ENCODE peak calls at places on chromosomes 16 and 17, in nine cellular contexts. One of them, this sample, is unnamed.

GRCh38 chr17:33981713-33982601 is 273.1 kb upstream of the CCL2 start:
- DNase-seq in uterus: no peak
- DNase-seq in astrocyte of the spinal cord: no peak
- DNase-seq in left ventricle myocardium inferior: no peak
- DNase-seq in body of pancreas: peak; percentile 27
- DNase-seq in adrenal gland: no peak
- DNase-seq in tibial artery: no peak
- DNase-seq in A549: no peak
- DNase-seq in lower leg skin: no peak
- DNase-seq in this sample: no peak

GRCh38 chr16:79677799-79678525 is 77.4 kb upstream of the MAF start:
- DNase-seq in A549: no peak
- DNase-seq in astrocyte of the spinal cord: peak; percentile 15
- DNase-seq in left ventricle myocardium inferior: no peak
- DNase-seq in tibial artery: no peak
- DNase-seq in uterus: no peak
- DNase-seq in lower leg skin: no peak
- DNase-seq in body of pancreas: no peak
- DNase-seq in adrenal gland: no peak
- DNase-seq in this sample: no peak

GRCh38 chr17:7873051-7873450 is 15.2 kb downstream of the CYB5D1 start:
- DNase-seq in left ventricle myocardium inferior: no peak
- DNase-seq in A549: no peak
- DNase-seq in tibial artery: no peak
- DNase-seq in uterus: no peak
- DNase-seq in astrocyte of the spinal cord: no peak
- DNase-seq in adrenal gland: no peak
- DNase-seq in body of pancreas: no peak
- DNase-seq in lower leg skin: no peak
- DNase-seq in this sample: no peak

GRCh38 chr16:73813523-73813922 is 483.1 kb upstream of the PSMD7 start:
- DNase-seq in left ventricle myocardium inferior: no peak
- DNase-seq in astrocyte of the spinal cord: no peak
- DNase-seq in body of pancreas: no peak
- DNase-seq in A549: no peak
- DNase-seq in uterus: no peak
- DNase-seq in lower leg skin: no peak
- DNase-seq in adrenal gland: no peak
- DNase-seq in tibial artery: no peak
- DNase-seq in this sample: no peak

GRCh38 chr17:63995626-63996025 is 2.5 kb upstream of the PRR29 start:
- DNase-seq in A549: no peak
- DNase-seq in uterus: peak; percentile 2
- DNase-seq in tibial artery: no peak
- DNase-seq in body of pancreas: no peak
- DNase-seq in lower leg skin: no peak
- DNase-seq in adrenal gland: no peak
- DNase-seq in astrocyte of the spinal cord: no peak
- DNase-seq in left ventricle myocardium inferior: peak; percentile 3
- DNase-seq in this sample: no peak

GRCh38 chr17:48261297-48261880 is 153.8 kb downstream of the SNX11 start:
- DNase-seq in tibial artery: no peak
- DNase-seq in body of pancreas: no peak
- DNase-seq in left ventricle myocardium inferior: no peak
- DNase-seq in A549: peak; percentile 92
- DNase-seq in lower leg skin: no peak
- DNase-seq in uterus: no peak
- DNase-seq in astrocyte of the spinal cord: peak; percentile 54
- DNase-seq in adrenal gland: peak; percentile 19
- DNase-seq in this sample: no peak

GRCh38 chr16:56773531-56773930 is 43.6 kb downstream of the NUP93 start:
- DNase-seq in left ventricle myocardium inferior: no peak
- DNase-seq in tibial artery: no peak
- DNase-seq in lower leg skin: no peak
- DNase-seq in A549: no peak
- DNase-seq in astrocyte of the spinal cord: no peak
- DNase-seq in body of pancreas: no peak
- DNase-seq in adrenal gland: no peak
- DNase-seq in uterus: no peak
- DNase-seq in this sample: no peak

GRCh38 chr17:31487648-31488263 is 96.3 kb downstream of the RAB11FIP4 start:
- DNase-seq in left ventricle myocardium inferior: peak; percentile 85
- DNase-seq in tibial artery: peak; percentile 74
- DNase-seq in lower leg skin: peak; percentile 77
- DNase-seq in body of pancreas: peak; percentile 98
- DNase-seq in A549: peak; percentile 83
- DNase-seq in adrenal gland: peak; percentile 89
- DNase-seq in astrocyte of the spinal cord: no peak
- DNase-seq in uterus: peak; percentile 74
- DNase-seq in this sample: no peak

DNA sequence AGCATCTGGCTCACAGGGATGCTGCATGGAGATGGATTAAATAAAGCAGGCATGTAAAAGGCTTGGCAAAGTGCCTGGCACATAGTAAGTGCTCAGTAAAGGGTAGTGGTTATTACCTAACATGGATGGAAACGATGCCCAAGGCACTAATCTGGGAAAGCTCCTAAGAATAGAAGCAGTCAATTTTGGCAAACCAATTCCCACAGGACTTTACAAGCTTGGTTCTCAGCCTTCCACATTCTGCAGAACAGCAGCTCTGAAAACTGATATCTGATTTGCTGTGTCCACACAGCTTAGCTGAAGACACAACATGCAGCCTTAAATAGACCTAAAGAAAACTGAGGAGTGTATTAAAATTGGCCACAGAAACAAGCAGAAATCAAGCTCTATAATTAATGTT is 176.0 kb downstream of the ABCC12 start:
- DNase-seq in body of pancreas: no peak
- DNase-seq in tibial artery: no peak
- DNase-seq in A549: no peak
- DNase-seq in uterus: no peak
- DNase-seq in astrocyte of the spinal cord: no peak
- DNase-seq in adrenal gland: no peak
- DNase-seq in left ventricle myocardium inferior: no peak
- DNase-seq in lower leg skin: no peak
- DNase-seq in this sample: no peak
- TF ChIP-seq CTCF in body of pancreas: no peak
- TF ChIP-seq CTCF in tibial artery: no peak
- TF ChIP-seq CTCF in A549: no peak
- TF ChIP-seq CTCF in uterus: no peak
- TF ChIP-seq CTCF in astrocyte of the spinal cord: no peak
- TF ChIP-seq CTCF in adrenal gland: no peak
- TF ChIP-seq CTCF in left ventricle myocardium inferior: no peak
- TF ChIP-seq CTCF in lower leg skin: no peak
- TF ChIP-seq CTCF in this sample: no peak

DNA sequence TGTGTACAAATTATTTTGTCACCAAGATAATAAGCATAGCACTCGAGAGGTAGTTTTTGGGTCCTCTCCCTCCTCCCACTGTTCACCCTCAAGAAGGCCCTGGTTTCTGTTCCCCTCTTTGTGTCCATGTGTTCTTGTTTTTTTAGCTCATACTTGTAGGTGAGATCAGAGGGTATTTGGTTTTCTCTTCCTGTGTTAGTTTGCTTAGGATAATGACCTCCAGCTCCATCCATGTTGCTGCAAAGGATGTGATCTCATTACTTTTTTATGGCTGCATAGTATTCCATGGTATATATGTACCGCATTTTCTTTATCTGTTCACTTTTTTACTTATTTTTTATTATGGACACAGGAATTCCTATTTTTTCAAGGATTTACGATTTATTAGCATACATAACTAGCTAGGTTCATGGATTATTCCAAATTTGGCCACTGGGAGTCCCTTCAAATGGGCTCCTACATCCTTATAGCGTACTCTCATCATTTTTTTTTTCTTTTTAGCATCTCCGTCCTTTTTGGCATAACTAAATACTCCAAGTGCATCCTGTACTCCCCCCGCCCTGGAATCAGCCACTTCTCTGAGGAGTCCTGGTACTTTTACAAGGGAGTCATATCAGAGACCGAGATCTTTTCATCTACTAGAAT is 7.3 kb downstream of the TADA2A start:
- DNase-seq in tibial artery: no peak
- DNase-seq in body of pancreas: no peak
- DNase-seq in lower leg skin: no peak
- DNase-seq in left ventricle myocardium inferior: no peak
- DNase-seq in astrocyte of the spinal cord: no peak
- DNase-seq in A549: peak; percentile 35
- DNase-seq in uterus: no peak
- DNase-seq in adrenal gland: no peak
- DNase-seq in this sample: no peak
- TF ChIP-seq CTCF in tibial artery: no peak
- TF ChIP-seq CTCF in body of pancreas: no peak
- TF ChIP-seq CTCF in lower leg skin: no peak
- TF ChIP-seq CTCF in left ventricle myocardium inferior: no peak
- TF ChIP-seq CTCF in astrocyte of the spinal cord: peak; percentile 37
- TF ChIP-seq CTCF in A549: peak; percentile 28
- TF ChIP-seq CTCF in uterus: no peak
- TF ChIP-seq CTCF in adrenal gland: no peak
- TF ChIP-seq CTCF in this sample: peak; percentile 13

GRCh38 chr16:2054543-2055245 is 6.9 kb downstream of the TSC2 start:
- DNase-seq in tibial artery: no peak
- DNase-seq in uterus: no peak
- DNase-seq in left ventricle myocardium inferior: no peak
- DNase-seq in adrenal gland: no peak
- DNase-seq in body of pancreas: peak; percentile 89
- DNase-seq in lower leg skin: no peak
- DNase-seq in astrocyte of the spinal cord: no peak
- DNase-seq in A549: no peak
- DNase-seq in this sample: no peak

GRCh38 chr16:2056077-2056476 is 8.3 kb downstream of the TSC2 start:
- DNase-seq in left ventricle myocardium inferior: no peak
- DNase-seq in astrocyte of the spinal cord: no peak
- DNase-seq in A549: peak; percentile 54
- DNase-seq in tibial artery: no peak
- DNase-seq in body of pancreas: no peak
- DNase-seq in adrenal gland: no peak
- DNase-seq in uterus: no peak
- DNase-seq in lower leg skin: no peak
- DNase-seq in this sample: no peak

GRCh38 chr16:2057438-2057837 is 9.7 kb downstream of the TSC2 start:
- DNase-seq in uterus: no peak
- DNase-seq in lower leg skin: no peak
- DNase-seq in tibial artery: no peak
- DNase-seq in adrenal gland: no peak
- DNase-seq in left ventricle myocardium inferior: no peak
- DNase-seq in astrocyte of the spinal cord: no peak
- DNase-seq in A549: no peak
- DNase-seq in body of pancreas: no peak
- DNase-seq in this sample: no peak

GRCh38 chr16:2058901-2059300 is 11.1 kb downstream of the TSC2 start:
- DNase-seq in tibial artery: no peak
- DNase-seq in adrenal gland: no peak
- DNase-seq in body of pancreas: no peak
- DNase-seq in uterus: no peak
- DNase-seq in left ventricle myocardium inferior: no peak
- DNase-seq in lower leg skin: no peak
- DNase-seq in astrocyte of the spinal cord: no peak
- DNase-seq in A549: no peak
- DNase-seq in this sample: no peak

GRCh38 chr16:2056681-2057407 is 9.1 kb downstream of the TSC2 start:
- DNase-seq in adrenal gland: no peak
- DNase-seq in A549: peak; percentile 56
- DNase-seq in astrocyte of the spinal cord: no peak
- DNase-seq in lower leg skin: no peak
- DNase-seq in tibial artery: no peak
- DNase-seq in uterus: no peak
- DNase-seq in body of pancreas: no peak
- DNase-seq in left ventricle myocardium inferior: no peak
- DNase-seq in this sample: no peak
- TF ChIP-seq CTCF in adrenal gland: no peak
- TF ChIP-seq CTCF in A549: no peak
- TF ChIP-seq CTCF in astrocyte of the spinal cord: peak; percentile 15
- TF ChIP-seq CTCF in lower leg skin: no peak
- TF ChIP-seq CTCF in tibial artery: no peak
- TF ChIP-seq CTCF in uterus: no peak
- TF ChIP-seq CTCF in body of pancreas: no peak
- TF ChIP-seq CTCF in left ventricle myocardium inferior: peak; percentile 23
- TF ChIP-seq CTCF in this sample: peak; percentile 7

GRCh38 chr17:40864661-40865380 is 2.2 kb downstream of the KRT12 start:
- DNase-seq in A549: no peak
- DNase-seq in body of pancreas: no peak
- DNase-seq in uterus: no peak
- DNase-seq in left ventricle myocardium inferior: no peak
- DNase-seq in lower leg skin: no peak
- DNase-seq in adrenal gland: peak; percentile 11
- DNase-seq in tibial artery: no peak
- DNase-seq in astrocyte of the spinal cord: no peak
- DNase-seq in this sample: no peak

GRCh38 chr17:40859536-40859935 is 7.5 kb downstream of the KRT12 start:
- DNase-seq in tibial artery: no peak
- DNase-seq in body of pancreas: no peak
- DNase-seq in lower leg skin: no peak
- DNase-seq in adrenal gland: no peak
- DNase-seq in astrocyte of the spinal cord: no peak
- DNase-seq in left ventricle myocardium inferior: no peak
- DNase-seq in A549: peak; percentile 34
- DNase-seq in uterus: no peak
- DNase-seq in this sample: no peak

GRCh38 chr17:40857535-40857934 is 9.5 kb downstream of the KRT12 start:
- DNase-seq in astrocyte of the spinal cord: peak; percentile 43
- DNase-seq in adrenal gland: no peak
- DNase-seq in A549: no peak
- DNase-seq in tibial artery: peak; percentile 34
- DNase-seq in body of pancreas: no peak
- DNase-seq in lower leg skin: no peak
- DNase-seq in uterus: no peak
- DNase-seq in left ventricle myocardium inferior: peak; percentile 14
- DNase-seq in this sample: peak; percentile 54

GRCh38 chr17:40866838-40867237 is at the start of gene KRT12:
- DNase-seq in tibial artery: no peak
- DNase-seq in astrocyte of the spinal cord: no peak
- DNase-seq in body of pancreas: no peak
- DNase-seq in lower leg skin: no peak
- DNase-seq in adrenal gland: no peak
- DNase-seq in A549: no peak
- DNase-seq in left ventricle myocardium inferior: no peak
- DNase-seq in uterus: no peak
- DNase-seq in this sample: no peak

DNA sequence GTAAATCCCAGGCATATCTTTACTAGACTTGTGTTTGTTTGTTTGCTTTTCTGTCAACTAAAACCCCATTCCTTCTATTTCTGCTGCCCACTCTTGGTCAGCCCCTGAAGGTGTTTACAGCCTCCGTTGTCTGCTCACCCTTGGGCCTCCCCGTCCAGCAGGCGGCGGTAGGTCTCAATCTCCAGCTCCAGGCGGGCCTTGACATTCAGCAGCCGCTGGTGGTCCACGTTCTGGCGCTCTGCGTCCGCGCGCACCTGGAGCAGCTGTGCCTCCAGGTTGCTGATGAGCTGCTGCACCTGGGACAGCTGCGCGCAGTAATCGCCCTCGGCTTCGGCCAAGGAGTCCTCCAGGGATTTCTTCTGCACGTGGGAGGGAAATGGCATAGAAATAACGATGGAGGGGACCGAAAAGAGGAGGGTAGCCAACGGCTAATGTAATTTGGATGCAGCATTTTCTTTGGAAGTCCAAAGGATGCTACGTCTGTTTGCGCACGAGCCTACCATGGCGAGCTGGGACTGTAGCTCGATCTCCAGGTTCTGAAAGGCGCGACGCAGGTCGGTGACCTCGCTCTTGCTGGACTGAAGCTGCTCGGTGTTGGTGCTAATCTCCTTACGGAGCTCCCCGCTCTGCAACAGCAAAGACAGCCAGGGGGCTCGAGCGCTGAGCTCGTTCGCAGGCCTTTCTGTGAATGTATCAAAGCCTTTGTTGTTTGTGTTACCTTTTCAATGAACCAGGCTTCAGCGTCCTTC is 3.9 kb downstream of the KRT12 start:
- DNase-seq in uterus: no peak
- DNase-seq in body of pancreas: no peak
- DNase-seq in astrocyte of the spinal cord: no peak
- DNase-seq in A549: no peak
- DNase-seq in tibial artery: no peak
- DNase-seq in left ventricle myocardium inferior: no peak
- DNase-seq in adrenal gland: no peak
- DNase-seq in lower leg skin: no peak
- DNase-seq in this sample: no peak
- TF ChIP-seq CTCF in uterus: no peak
- TF ChIP-seq CTCF in body of pancreas: no peak
- TF ChIP-seq CTCF in astrocyte of the spinal cord: peak; percentile 59
- TF ChIP-seq CTCF in A549: no peak
- TF ChIP-seq CTCF in tibial artery: no peak
- TF ChIP-seq CTCF in left ventricle myocardium inferior: no peak
- TF ChIP-seq CTCF in adrenal gland: no peak
- TF ChIP-seq CTCF in lower leg skin: no peak
- TF ChIP-seq CTCF in this sample: peak; percentile 4